ENCODE peak calls at places on chromosomes 1 and 21, in four cellular contexts. One of them, this sample, is unnamed.

GRCh38 chr1:221961532-221962292 is 219.8 kb upstream of the DUSP10 start:
- DNase-seq in Calu3: peak
- DNase-seq in Panc1: peak
- DNase-seq in T-helper 1 cell: no peak
- DNase-seq in this sample: peak

GRCh38 chr1:62317021-62317768 is 2.0 kb downstream of the KANK4 start:
- DNase-seq in Calu3: no peak
- DNase-seq in Panc1: no peak
- DNase-seq in T-helper 1 cell: no peak
- DNase-seq in this sample: no peak

GRCh38 chr1:158021721-158022120 is 28.3 kb downstream of the KIRREL1 start:
- DNase-seq in Calu3: no peak
- DNase-seq in Panc1: no peak
- DNase-seq in T-helper 1 cell: no peak
- DNase-seq in this sample: no peak

GRCh38 chr1:92476071-92476607 is 10.6 kb downstream of the GFI1 start:
- DNase-seq in Calu3: no peak
- DNase-seq in Panc1: no peak
- DNase-seq in T-helper 1 cell: no peak
- DNase-seq in this sample: no peak

GRCh38 chr1:48205547-48205946 is 17.0 kb upstream of the SLC5A9 start:
- DNase-seq in Calu3: no peak
- DNase-seq in Panc1: no peak
- DNase-seq in T-helper 1 cell: no peak
- DNase-seq in this sample: no peak

GRCh38 chr1:150925080-150925479 is 1.1 kb upstream of the SETDB1 start:
- DNase-seq in Calu3: no peak
- DNase-seq in Panc1: no peak
- DNase-seq in T-helper 1 cell: no peak
- DNase-seq in this sample: no peak

GRCh38 chr1:226405411-226405988 is 2.4 kb downstream of the PARP1 start:
- DNase-seq in Calu3: no peak
- DNase-seq in Panc1: no peak
- DNase-seq in T-helper 1 cell: no peak
- DNase-seq in this sample: no peak

GRCh38 chr1:167648978-167649752 is 19.1 kb downstream of the RCSD1 start:
- DNase-seq in Calu3: no peak
- DNase-seq in Panc1: no peak
- DNase-seq in T-helper 1 cell: no peak
- DNase-seq in this sample: no peak

GRCh38 chr1:46202975-46203737 is at the start of gene LURAP1:
- DNase-seq in Calu3: no peak
- DNase-seq in Panc1: no peak
- DNase-seq in T-helper 1 cell: no peak
- DNase-seq in this sample: no peak

GRCh38 chr1:166272851-166273250 is 106.0 kb upstream of the FAM78B start:
- DNase-seq in Calu3: no peak
- DNase-seq in Panc1: no peak
- DNase-seq in T-helper 1 cell: no peak
- DNase-seq in this sample: no peak

GRCh38 chr1:20381045-20381641 is 90.5 kb downstream of the VWA5B1 start:
- DNase-seq in Calu3: no peak
- DNase-seq in Panc1: no peak
- DNase-seq in T-helper 1 cell: no peak
- DNase-seq in this sample: no peak

GRCh38 chr21:45975017-45975595 is 6.5 kb upstream of the COL6A1 start:
- DNase-seq in Calu3: peak
- DNase-seq in Panc1: no peak
- DNase-seq in T-helper 1 cell: no peak
- DNase-seq in this sample: no peak

GRCh38 chr1:22788298-22788697 is 77.7 kb downstream of the EPHB2 start:
- DNase-seq in Calu3: no peak
- DNase-seq in Panc1: no peak
- DNase-seq in T-helper 1 cell: no peak
- DNase-seq in this sample: no peak

GRCh38 chr1:47440849-47441170 is 3.0 kb downstream of the FOXD2 start:
- DNase-seq in Calu3: no peak
- DNase-seq in Panc1: no peak
- DNase-seq in T-helper 1 cell: no peak
- DNase-seq in this sample: no peak

GRCh38 chr21:42413500-42413899 is 9.8 kb downstream of the UBASH3A start:
- DNase-seq in Calu3: no peak
- DNase-seq in Panc1: no peak
- DNase-seq in T-helper 1 cell: no peak
- DNase-seq in this sample: no peak

GRCh38 chr1:74083128-74083527 is 114.8 kb downstream of the LRRIQ3 start:
- DNase-seq in Calu3: no peak
- DNase-seq in Panc1: no peak
- DNase-seq in T-helper 1 cell: no peak
- DNase-seq in this sample: no peak

GRCh38 chr1:36408479-36408878 is 10.8 kb upstream of the LSM10 start:
- DNase-seq in Calu3: no peak
- DNase-seq in Panc1: no peak
- DNase-seq in T-helper 1 cell: no peak
- DNase-seq in this sample: no peak

GRCh38 chr1:201795066-201795465 is 33.9 kb upstream of the IPO9 start:
- DNase-seq in Calu3: no peak
- DNase-seq in Panc1: no peak
- DNase-seq in T-helper 1 cell: no peak
- DNase-seq in this sample: no peak

GRCh38 chr1:48543854-48544253 is 71.8 kb upstream of the SPATA6 start:
- DNase-seq in Calu3: no peak
- DNase-seq in Panc1: no peak
- DNase-seq in T-helper 1 cell: no peak
- DNase-seq in this sample: no peak

GRCh38 chr21:42565206-42565810 is 51.7 kb downstream of the SLC37A1 start:
- DNase-seq in Calu3: no peak
- DNase-seq in Panc1: no peak
- DNase-seq in T-helper 1 cell: no peak
- DNase-seq in this sample: no peak

GRCh38 chr1:17802164-17802563 is 47.0 kb downstream of the ACTL8 start:
- DNase-seq in Calu3: no peak
- DNase-seq in Panc1: no peak
- DNase-seq in T-helper 1 cell: no peak
- DNase-seq in this sample: no peak

GRCh38 chr1:169193191-169193850 is 86.8 kb downstream of the ATP1B1 start:
- DNase-seq in Calu3: no peak
- DNase-seq in Panc1: no peak
- DNase-seq in T-helper 1 cell: no peak
- DNase-seq in this sample: no peak

GRCh38 chr21:44780140-44780508 is 21.5 kb downstream of the UBE2G2 start:
- DNase-seq in Calu3: no peak
- DNase-seq in Panc1: no peak
- DNase-seq in T-helper 1 cell: no peak
- DNase-seq in this sample: no peak

GRCh38 chr1:201707027-201707426 is 121.9 kb upstream of the IPO9 start:
- DNase-seq in Calu3: no peak
- DNase-seq in Panc1: no peak
- DNase-seq in T-helper 1 cell: no peak
- DNase-seq in this sample: no peak

GRCh38 chr1:224513787-224514209 is 79.2 kb upstream of the WDR26 start:
- DNase-seq in Calu3: peak
- DNase-seq in Panc1: no peak
- DNase-seq in T-helper 1 cell: peak
- DNase-seq in this sample: peak

GRCh38 chr1:53949651-53950050 is 3.5 kb downstream of the LRRC42 start:
- DNase-seq in Calu3: no peak
- DNase-seq in Panc1: no peak
- DNase-seq in T-helper 1 cell: no peak
- DNase-seq in this sample: no peak